ENCODE peak calls at places on chromosomes 1 and 21, in four cellular contexts. One of them, this sample, is unnamed.

GRCh38 chr21:45631540-45631939 is 12.0 kb upstream of the PCBP3 start:
- DNase-seq in K562: no peak
- DNase-seq in A549: no peak
- DNase-seq in GM12878: no peak
- DNase-seq in this sample: no peak

GRCh38 chr1:30302808-30303310 is 420.5 kb downstream of the MATN1 start:
- DNase-seq in K562: no peak
- DNase-seq in A549: no peak
- DNase-seq in GM12878: no peak
- DNase-seq in this sample: no peak

GRCh38 chr1:9714257-9714718 is 62.8 kb downstream of the PIK3CD start:
- DNase-seq in A549: no peak
- DNase-seq in GM12878: no peak
- DNase-seq in K562: peak
- DNase-seq in this sample: no peak

GRCh38 chr1:234987415-234988159 is 141.1 kb downstream of the TOMM20 start:
- DNase-seq in A549: peak
- DNase-seq in GM12878: no peak
- DNase-seq in K562: no peak
- DNase-seq in this sample: peak

GRCh38 chr1:160398823-160399222 is 1.5 kb upstream of the VANGL2 start:
- DNase-seq in A549: no peak
- DNase-seq in K562: no peak
- DNase-seq in GM12878: no peak
- DNase-seq in this sample: no peak

GRCh38 chr21:40047993-40048730 is 180.9 kb downstream of the PCP4 start:
- DNase-seq in GM12878: no peak
- DNase-seq in A549: no peak
- DNase-seq in K562: no peak
- DNase-seq in this sample: no peak

GRCh38 chr1:31744165-31744888 is 19.8 kb downstream of the ADGRB2 start:
- DNase-seq in GM12878: no peak
- DNase-seq in A549: no peak
- DNase-seq in K562: no peak
- DNase-seq in this sample: no peak

GRCh38 chr1:47317841-47318240 is 3.9 kb upstream of the STIL start:
- DNase-seq in GM12878: no peak
- DNase-seq in K562: no peak
- DNase-seq in A549: no peak
- DNase-seq in this sample: no peak

GRCh38 chr1:24416666-24417391 is 1.2 kb downstream of the NIPAL3 start:
- DNase-seq in GM12878: peak
- DNase-seq in K562: peak
- DNase-seq in A549: no peak
- DNase-seq in this sample: peak

GRCh38 chr1:59678809-59679228 is 135.9 kb upstream of the HOOK1 start:
- DNase-seq in A549: no peak
- DNase-seq in GM12878: no peak
- DNase-seq in K562: peak
- DNase-seq in this sample: no peak

GRCh38 chr1:206725053-206725963 is 40.6 kb downstream of the MAPKAPK2 start:
- DNase-seq in GM12878: no peak
- DNase-seq in K562: peak
- DNase-seq in A549: peak
- DNase-seq in this sample: peak

GRCh38 chr21:41506005-41506404 is 2.0 kb downstream of the TMPRSS2 start:
- DNase-seq in K562: no peak
- DNase-seq in GM12878: no peak
- DNase-seq in A549: no peak
- DNase-seq in this sample: no peak

GRCh38 chr1:231355171-231355570 is 17.1 kb downstream of the SPRTN start:
- DNase-seq in K562: no peak
- DNase-seq in GM12878: no peak
- DNase-seq in A549: no peak
- DNase-seq in this sample: no peak

GRCh38 chr1:31382379-31382989 is 9.6 kb upstream of the FABP3 start:
- DNase-seq in A549: no peak
- DNase-seq in GM12878: no peak
- DNase-seq in K562: no peak
- DNase-seq in this sample: no peak

GRCh38 chr1:235783148-235783776 is 83.4 kb downstream of the LYST start:
- DNase-seq in K562: no peak
- DNase-seq in GM12878: no peak
- DNase-seq in A549: peak
- DNase-seq in this sample: peak

GRCh38 chr1:208997726-208998312 is 585.7 kb upstream of the CAMK1G start:
- DNase-seq in A549: peak
- DNase-seq in GM12878: no peak
- DNase-seq in K562: no peak
- DNase-seq in this sample: no peak

GRCh38 chr1:54553781-54554313 is 5.8 kb downstream of the ACOT11 start:
- DNase-seq in A549: no peak
- DNase-seq in K562: no peak
- DNase-seq in GM12878: no peak
- DNase-seq in this sample: no peak

GRCh38 chr21:28704746-28705145 is 287.9 kb downstream of the LTN1 start:
- DNase-seq in GM12878: no peak
- DNase-seq in A549: no peak
- DNase-seq in K562: no peak
- DNase-seq in this sample: no peak

GRCh38 chr1:92816732-92817131 is 15.1 kb upstream of the RPL5 start:
- DNase-seq in K562: no peak
- DNase-seq in A549: no peak
- DNase-seq in GM12878: no peak
- DNase-seq in this sample: no peak

GRCh38 chr21:46424062-46424591 is 34.6 kb upstream of the DIP2A start:
- DNase-seq in K562: no peak
- DNase-seq in A549: no peak
- DNase-seq in GM12878: no peak
- DNase-seq in this sample: no peak

GRCh38 chr1:26081267-26082019 is 14.0 kb upstream of the TRIM63 start:
- DNase-seq in K562: peak
- DNase-seq in GM12878: no peak
- DNase-seq in A549: no peak
- DNase-seq in this sample: no peak

GRCh38 chr1:203572134-203572625 is 54.5 kb upstream of the ATP2B4 start:
- DNase-seq in A549: no peak
- DNase-seq in K562: no peak
- DNase-seq in GM12878: no peak
- DNase-seq in this sample: no peak

GRCh38 chr1:212916395-212917133 is 33.8 kb upstream of the VASH2 start:
- DNase-seq in K562: peak
- DNase-seq in A549: no peak
- DNase-seq in GM12878: no peak
- DNase-seq in this sample: peak

DNA sequence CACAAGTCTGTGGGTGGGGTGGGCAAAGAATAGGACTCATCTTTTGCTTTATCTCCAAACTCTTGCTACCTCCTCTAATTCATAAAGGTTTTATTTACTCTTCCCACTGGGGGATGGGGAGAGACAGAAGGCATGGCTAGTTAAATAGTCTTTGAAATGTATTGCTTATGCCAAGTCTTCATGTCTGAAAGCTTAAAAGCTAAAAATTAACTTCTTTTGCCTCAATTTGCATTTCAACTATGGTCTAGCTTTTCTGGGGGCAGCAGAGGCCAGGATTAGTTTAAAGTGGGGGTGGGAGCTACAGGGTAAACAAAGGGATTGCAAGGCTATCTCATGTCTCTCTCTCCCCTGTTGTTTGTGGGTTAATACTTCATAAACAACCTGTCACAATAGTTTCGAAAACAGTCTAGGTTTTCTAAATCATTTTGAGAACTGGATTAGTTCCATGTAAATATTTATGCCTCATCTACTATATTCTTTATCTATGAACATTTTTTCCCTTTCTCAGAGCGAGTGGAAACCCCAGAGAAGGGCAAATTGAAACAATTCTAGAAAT is 182.0 kb downstream of the GIPC2 start:
- DNase-seq in K562: no peak
- DNase-seq in GM12878: no peak
- DNase-seq in A549: no peak
- DNase-seq in this sample: no peak
- TF ChIP-seq SMC3 in K562: no peak
- TF ChIP-seq SMC3 in GM12878: no peak
- TF ChIP-seq SMC3 in A549: no peak
- TF ChIP-seq SMC3 in this sample: no peak

GRCh38 chr1:43392702-43393101 is 3.0 kb downstream of the SZT2 start:
- DNase-seq in GM12878: no peak
- DNase-seq in A549: no peak
- DNase-seq in K562: no peak
- DNase-seq in this sample: no peak
- H3K27ac ChIP-seq in GM12878: no peak
- H3K27ac ChIP-seq in A549: no peak
- H3K27ac ChIP-seq in K562: no peak
- H3K27ac ChIP-seq in this sample: no peak

GRCh38 chr1:238581332-238581731 is 690.6 kb upstream of the ZP4 start:
- DNase-seq in GM12878: no peak
- DNase-seq in A549: no peak
- DNase-seq in K562: no peak
- DNase-seq in this sample: no peak
- TF ChIP-seq HDAC2 in GM12878: no peak
- TF ChIP-seq HDAC2 in A549: no peak
- TF ChIP-seq HDAC2 in K562: no peak
- TF ChIP-seq HDAC2 in this sample: no peak

GRCh38 chr1:226717256-226717909 is 21.7 kb downstream of the ITPKB start:
- DNase-seq in GM12878: no peak
- DNase-seq in K562: no peak
- DNase-seq in A549: no peak
- DNase-seq in this sample: no peak
- TF ChIP-seq SMC3 in GM12878: no peak
- TF ChIP-seq SMC3 in K562: no peak
- TF ChIP-seq SMC3 in A549: no peak
- TF ChIP-seq SMC3 in this sample: no peak

GRCh38 chr1:3971981-3972380 is 71.9 kb upstream of the C1orf174 start:
- DNase-seq in GM12878: no peak
- DNase-seq in A549: no peak
- DNase-seq in K562: no peak
- DNase-seq in this sample: no peak
- H3K27ac ChIP-seq in GM12878: no peak
- H3K27ac ChIP-seq in A549: no peak
- H3K27ac ChIP-seq in K562: no peak
- H3K27ac ChIP-seq in this sample: no peak

GRCh38 chr1:156180471-156180870 is 13.4 kb upstream of the SLC25A44 start:
- DNase-seq in GM12878: no peak
- DNase-seq in K562: no peak
- DNase-seq in A549: no peak
- DNase-seq in this sample: no peak

GRCh38 chr1:156176610-156177210 is 17.2 kb upstream of the SLC25A44 start:
- DNase-seq in A549: no peak
- DNase-seq in GM12878: no peak
- DNase-seq in K562: no peak
- DNase-seq in this sample: no peak

GRCh38 chr1:156172696-156173470 is 19.5 kb downstream of the SEMA4A start:
- DNase-seq in K562: peak
- DNase-seq in A549: peak
- DNase-seq in GM12878: no peak
- DNase-seq in this sample: peak

DNA sequence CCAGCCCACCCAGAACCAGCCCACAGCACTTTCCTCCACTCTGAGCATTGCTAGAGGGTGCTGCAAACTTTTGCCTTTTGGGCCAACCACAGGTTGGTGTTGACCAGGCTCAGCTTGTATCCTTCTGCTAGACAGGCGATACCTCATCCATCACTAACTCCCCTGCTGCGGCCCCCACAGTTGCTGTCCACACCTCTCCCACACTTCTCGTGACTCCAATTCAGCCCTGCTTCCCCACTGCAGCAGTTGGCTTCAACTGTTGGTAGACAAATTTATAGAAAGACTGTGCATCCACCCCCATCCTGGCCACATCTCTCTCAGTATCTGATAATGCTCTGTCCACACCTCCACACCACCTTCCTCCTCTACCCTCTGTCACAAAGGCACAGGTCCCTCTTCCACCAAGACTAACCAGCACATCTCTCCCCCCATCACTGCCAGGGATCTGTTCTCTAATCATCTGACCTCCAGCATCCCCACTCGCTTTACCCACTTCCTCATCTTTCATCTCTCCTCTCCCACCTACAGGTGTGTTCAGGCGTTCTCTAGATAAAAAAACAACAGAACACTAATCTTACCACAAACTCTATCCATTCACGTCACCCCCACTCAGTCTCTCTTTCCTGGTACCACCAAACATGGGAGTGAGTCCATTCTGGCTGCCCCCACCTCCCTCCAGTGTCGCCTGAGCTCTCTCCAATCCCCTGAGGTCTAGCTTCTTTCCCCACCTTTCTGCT is 15.8 kb upstream of the SLC25A44 start:
- DNase-seq in K562: peak
- DNase-seq in A549: no peak
- DNase-seq in GM12878: no peak
- DNase-seq in this sample: no peak
- TF ChIP-seq HDAC2 in K562: peak
- TF ChIP-seq HDAC2 in A549: no peak
- TF ChIP-seq HDAC2 in GM12878: no peak
- TF ChIP-seq HDAC2 in this sample: no peak